ENCODE peak calls at places on chromosome 6, in nine cellular contexts. R, N, L, Q, M, W, E, O and D are unnamed samples.

GRCh38 chr6:1094306-1094705 is 217.6 kb upstream of the FOXQ1 start:
- DNase-seq in N (peak; percentile 73), W (peak; percentile 79), E (no peak), L (no peak), O (no peak), Q (no peak), M (no peak), R (no peak), D (no peak)

GRCh38 chr6:166476634-166477215 is 94.0 kb upstream of the MPC1 start:
- DNase-seq in W (no peak), E (no peak), R (no peak), M (no peak), O (no peak), N (no peak), L (no peak), Q (no peak), D (no peak)

GRCh38 chr6:34414999-34415858 is 10.6 kb downstream of the RPS10 start:
- DNase-seq in N (peak; percentile 79), Q (peak; percentile 75), R (no peak), W (peak; percentile 65), E (peak; percentile 55), L (peak; percentile 99), O (peak; percentile 44), M (no peak), D (peak; percentile 16)

GRCh38 chr6:109473120-109473519 is 9.9 kb downstream of the ZBTB24 start:
- DNase-seq in O (no peak), W (no peak), Q (no peak), N (no peak), R (no peak), E (no peak), M (no peak), L (no peak), D (no peak)

GRCh38 chr6:76435174-76435573 is 362.7 kb upstream of the IMPG1 start:
- DNase-seq in Q (no peak), M (no peak), W (no peak), L (no peak), E (peak; percentile 0), N (no peak), O (no peak), R (no peak), D (no peak)

GRCh38 chr6:135883045-135883444 is 31.5 kb downstream of the PDE7B start:
- DNase-seq in L (no peak), Q (no peak), R (no peak), M (no peak), O (no peak), N (no peak), W (peak; percentile 49), E (no peak), D (no peak)

GRCh38 chr6:132789398-132789780 is 9.0 kb downstream of the SLC18B1 start:
- DNase-seq in L (no peak), E (no peak), W (no peak), N (no peak), R (no peak), M (no peak), Q (no peak), O (no peak), D (no peak)

GRCh38 chr6:1970151-1970561 is 275.2 kb downstream of the GMDS start:
- DNase-seq in E (no peak), Q (no peak), R (no peak), O (no peak), L (no peak), N (no peak), M (no peak), W (peak; percentile 44), D (no peak)

GRCh38 chr6:132443206-132443605 is 41.9 kb upstream of the MOXD1 start:
- DNase-seq in Q (no peak), N (peak; percentile 34), L (no peak), R (no peak), E (no peak), O (no peak), W (peak; percentile 20), M (no peak), D (no peak)

GRCh38 chr6:74939309-74939708 is 266.5 kb downstream of the COL12A1 start:
- DNase-seq in N (no peak), M (no peak), E (no peak), W (no peak), O (no peak), Q (no peak), L (no peak), R (no peak), D (no peak)

GRCh38 chr6:66226099-66226498 is 519.1 kb upstream of the EYS start:
- DNase-seq in M (no peak), Q (no peak), O (no peak), R (no peak), N (peak; percentile 2), E (no peak), W (no peak), L (no peak), D (no peak)

DNA sequence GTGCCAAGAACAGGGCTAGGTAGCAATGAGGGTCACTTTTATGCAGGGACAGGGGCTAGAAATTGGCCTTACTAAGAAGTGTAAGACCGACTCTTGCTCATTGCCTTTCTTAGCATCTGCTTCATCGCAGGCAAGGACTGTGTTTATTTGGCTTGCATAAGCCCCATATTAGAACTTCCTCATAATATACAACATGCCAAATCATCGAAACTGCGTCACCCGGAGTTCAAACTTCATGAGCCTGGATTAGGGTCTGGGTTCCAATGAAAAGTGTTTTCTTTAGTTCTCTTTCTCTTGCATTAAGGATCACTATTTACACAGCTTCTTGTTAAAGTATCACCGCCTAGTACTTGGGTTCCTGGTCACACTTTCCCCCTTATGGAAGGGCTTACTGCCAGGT is 957 bp upstream of the SMAP1 start:
- DNase-seq in N (no peak), L (no peak), M (no peak), E (no peak), W (no peak), O (no peak), R (no peak), Q (no peak), D (no peak)
- H3K27ac ChIP-seq in N (no peak overlapping the region), L (no peak overlapping the region), M (peak overlapping the region; percentile 94), E (no peak overlapping the region), W (no peak overlapping the region), O (no peak overlapping the region), R (no peak overlapping the region), Q (peak overlapping the region; percentile 96), D (peak overlapping the region; percentile 78)

GRCh38 chr6:84665392-84665791 is 99.0 kb downstream of the TBX18 start:
- DNase-seq in R (no peak), M (no peak), E (no peak), L (no peak), Q (no peak), N (no peak), O (no peak), W (peak; percentile 35), D (no peak)

GRCh38 chr6:84667252-84668213 is 96.9 kb downstream of the TBX18 start:
- DNase-seq in O (no peak), R (no peak), M (no peak), E (peak; percentile 80), N (no peak), Q (no peak), W (no peak), L (no peak), D (no peak)

DNA sequence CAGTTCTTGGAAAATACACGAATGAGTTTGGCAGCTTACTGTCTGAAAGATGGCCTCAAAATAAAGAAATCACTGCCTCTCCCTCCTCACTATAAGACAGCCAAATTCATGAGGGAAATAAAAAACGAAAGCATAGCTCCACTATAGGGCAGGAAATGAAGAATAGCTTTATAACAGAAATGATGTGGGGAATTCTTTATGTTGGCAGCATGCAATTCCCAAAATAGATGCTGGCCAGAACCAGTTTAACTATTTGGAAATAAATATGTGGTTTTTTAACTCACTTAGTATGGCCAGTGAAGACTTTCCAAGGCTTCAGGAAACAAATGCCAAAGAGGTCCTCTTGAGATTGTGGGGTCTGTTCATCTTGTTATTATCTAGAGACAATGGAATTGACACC is 100.5 kb downstream of the TBX18 start:
- DNase-seq in Q (no peak), M (no peak), E (no peak), N (no peak), R (no peak), L (no peak), O (no peak), W (no peak), D (no peak)
- H3K4me3 ChIP-seq in Q (no peak overlapping the region), M (no peak overlapping the region), E (no peak overlapping the region), N (no peak overlapping the region), R (no peak overlapping the region), L (no peak overlapping the region), O (no peak overlapping the region), W (no peak overlapping the region), D (no peak overlapping the region)

GRCh38 chr6:43898358-43899131 is 128.5 kb downstream of the VEGFA start:
- DNase-seq in R (no peak), E (no peak), L (no peak), W (no peak), Q (no peak), N (no peak), O (no peak), M (no peak), D (no peak)

GRCh38 chr6:43901330-43902230 is 131.6 kb downstream of the VEGFA start:
- DNase-seq in L (no peak), O (no peak), E (no peak), W (no peak), M (no peak), R (peak; percentile 52), Q (no peak), N (no peak), D (no peak)

GRCh38 chr6:43897571-43898302 is 127.7 kb downstream of the VEGFA start:
- DNase-seq in W (no peak), M (no peak), E (no peak), L (no peak), Q (no peak), O (no peak), R (peak; percentile 26), N (no peak), D (no peak)

GRCh38 chr6:43899830-43900229 is 129.8 kb downstream of the VEGFA start:
- DNase-seq in M (no peak), L (no peak), R (no peak), E (no peak), W (no peak), N (no peak), Q (no peak), O (no peak), D (no peak)

DNA sequence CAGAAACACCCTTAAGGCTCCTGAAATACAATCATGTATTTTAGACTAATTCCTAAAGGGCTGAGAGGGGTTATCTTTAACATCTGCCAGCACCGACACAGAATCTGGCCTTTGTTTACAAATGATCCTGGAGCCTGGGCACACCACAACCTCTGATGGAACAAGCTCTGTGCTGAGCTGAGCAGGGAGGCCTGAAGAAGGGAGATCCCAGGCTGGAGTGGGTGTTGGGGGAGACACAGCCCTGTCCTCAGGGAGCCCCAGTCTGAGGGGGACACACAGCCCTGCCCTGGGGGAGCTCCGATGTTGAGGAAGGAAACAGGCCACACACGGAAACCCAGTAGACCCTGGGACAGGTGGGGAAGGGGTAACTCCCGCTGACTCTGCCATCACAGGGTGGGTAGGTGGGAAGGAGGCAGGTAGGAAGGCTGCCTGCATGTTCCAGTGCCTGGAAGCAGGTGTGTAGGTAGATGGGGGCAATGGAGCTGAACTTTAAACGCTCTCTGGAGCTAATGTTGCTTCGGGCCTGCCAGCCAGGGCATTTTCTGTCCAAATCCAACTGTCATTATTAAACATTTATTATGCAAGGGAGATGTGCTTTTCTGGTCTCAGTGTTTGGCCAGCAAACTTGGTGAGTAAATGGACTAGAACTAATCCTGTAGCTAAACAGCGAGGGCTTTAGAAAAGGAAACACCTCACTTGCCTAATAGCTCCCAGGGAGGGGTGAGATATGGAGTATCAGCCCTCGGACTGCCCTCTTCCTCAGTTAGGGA is 130.7 kb downstream of the VEGFA start:
- DNase-seq in E (no peak), Q (no peak), N (no peak), O (no peak), M (no peak), L (peak; percentile 57), R (peak; percentile 70), W (no peak), D (no peak)
- H3K27ac ChIP-seq in E (no peak overlapping the region), Q (no peak overlapping the region), N (no peak overlapping the region), O (peak overlapping the region; percentile 55), M (no peak overlapping the region), L (peak overlapping the region; percentile 54), R (peak overlapping the region; percentile 54), W (no peak overlapping the region), D (no peak overlapping the region)

GRCh38 chr6:168925671-168926070 is 328.0 kb downstream of the THBS2 start:
- DNase-seq in W (no peak), R (no peak), M (no peak), O (no peak), L (no peak), N (no peak), E (no peak), Q (no peak), D (no peak)
- H3K4me3 ChIP-seq in W (no peak overlapping the region), R (no peak overlapping the region), M (no peak overlapping the region), O (no peak overlapping the region), L (no peak overlapping the region), N (no peak overlapping the region), E (no peak overlapping the region), Q (no peak overlapping the region), D (no peak overlapping the region)